ENCODE peak calls at places on chromosomes 6 and 20, in five cellular contexts. One of them, this sample, is unnamed.

GRCh38 chr6:7505196-7505699 is 36.2 kb upstream of the DSP start:
- DNase-seq in GM04504: peak
- DNase-seq in stimulated activated CD4-positive, alpha-beta T cell treated with anti-CD3 and anti-CD28 coated beads, Interleukin-2, amount 100 ng/mL, for 24 hours: no peak
- DNase-seq in GM03348: peak
- DNase-seq in IMR-90: peak
- DNase-seq in this sample: peak

GRCh38 chr20:17557675-17558006 is 12.2 kb upstream of the DSTN start:
- DNase-seq in GM04504: no peak
- DNase-seq in stimulated activated CD4-positive, alpha-beta T cell treated with anti-CD3 and anti-CD28 coated beads, Interleukin-2, amount 100 ng/mL, for 24 hours: no peak
- DNase-seq in GM03348: peak
- DNase-seq in IMR-90: peak
- DNase-seq in this sample: peak

GRCh38 chr6:157539421-157539822 is 158.4 kb downstream of the ZDHHC14 start:
- DNase-seq in GM04504: no peak
- DNase-seq in stimulated activated CD4-positive, alpha-beta T cell treated with anti-CD3 and anti-CD28 coated beads, Interleukin-2, amount 100 ng/mL, for 24 hours: no peak
- DNase-seq in GM03348: no peak
- DNase-seq in IMR-90: no peak
- DNase-seq in this sample: no peak

GRCh38 chr20:63639093-63639860 is 12.4 kb upstream of the GMEB2 start:
- DNase-seq in GM04504: no peak
- DNase-seq in stimulated activated CD4-positive, alpha-beta T cell treated with anti-CD3 and anti-CD28 coated beads, Interleukin-2, amount 100 ng/mL, for 24 hours: peak
- DNase-seq in GM03348: no peak
- DNase-seq in IMR-90: no peak
- DNase-seq in this sample: no peak

GRCh38 chr6:162421004-162421403 is 306.6 kb downstream of the PRKN start:
- DNase-seq in GM04504: no peak
- DNase-seq in stimulated activated CD4-positive, alpha-beta T cell treated with anti-CD3 and anti-CD28 coated beads, Interleukin-2, amount 100 ng/mL, for 24 hours: no peak
- DNase-seq in GM03348: no peak
- DNase-seq in IMR-90: no peak
- DNase-seq in this sample: no peak

GRCh38 chr20:32484221-32485125 is 100.7 kb downstream of the NOL4L start:
- DNase-seq in GM04504: no peak
- DNase-seq in stimulated activated CD4-positive, alpha-beta T cell treated with anti-CD3 and anti-CD28 coated beads, Interleukin-2, amount 100 ng/mL, for 24 hours: peak
- DNase-seq in GM03348: peak
- DNase-seq in IMR-90: no peak
- DNase-seq in this sample: no peak

GRCh38 chr6:143745160-143746133 is 67.7 kb downstream of the PHACTR2 start:
- DNase-seq in GM04504: no peak
- DNase-seq in stimulated activated CD4-positive, alpha-beta T cell treated with anti-CD3 and anti-CD28 coated beads, Interleukin-2, amount 100 ng/mL, for 24 hours: no peak
- DNase-seq in GM03348: peak
- DNase-seq in IMR-90: peak
- DNase-seq in this sample: peak

GRCh38 chr20:50804453-50805348 is 9.8 kb downstream of the BCAS4 start:
- DNase-seq in GM04504: no peak
- DNase-seq in stimulated activated CD4-positive, alpha-beta T cell treated with anti-CD3 and anti-CD28 coated beads, Interleukin-2, amount 100 ng/mL, for 24 hours: no peak
- DNase-seq in GM03348: no peak
- DNase-seq in IMR-90: no peak
- DNase-seq in this sample: no peak

GRCh38 chr6:148021715-148022114 is 320.9 kb upstream of the SASH1 start:
- DNase-seq in GM04504: no peak
- DNase-seq in stimulated activated CD4-positive, alpha-beta T cell treated with anti-CD3 and anti-CD28 coated beads, Interleukin-2, amount 100 ng/mL, for 24 hours: no peak
- DNase-seq in GM03348: no peak
- DNase-seq in IMR-90: no peak
- DNase-seq in this sample: no peak

GRCh38 chr20:63085087-63085861 is 78.5 kb upstream of the BHLHE23 start:
- DNase-seq in GM04504: no peak
- DNase-seq in stimulated activated CD4-positive, alpha-beta T cell treated with anti-CD3 and anti-CD28 coated beads, Interleukin-2, amount 100 ng/mL, for 24 hours: no peak
- DNase-seq in GM03348: no peak
- DNase-seq in IMR-90: no peak
- DNase-seq in this sample: no peak

GRCh38 chr6:108565893-108566292 is 5.2 kb downstream of the FOXO3 start:
- DNase-seq in GM04504: peak
- DNase-seq in stimulated activated CD4-positive, alpha-beta T cell treated with anti-CD3 and anti-CD28 coated beads, Interleukin-2, amount 100 ng/mL, for 24 hours: no peak
- DNase-seq in GM03348: peak
- DNase-seq in IMR-90: peak
- DNase-seq in this sample: peak

GRCh38 chr6:16002332-16003196 is 126.3 kb upstream of the MYLIP start:
- DNase-seq in GM04504: no peak
- DNase-seq in stimulated activated CD4-positive, alpha-beta T cell treated with anti-CD3 and anti-CD28 coated beads, Interleukin-2, amount 100 ng/mL, for 24 hours: no peak
- DNase-seq in GM03348: no peak
- DNase-seq in IMR-90: no peak
- DNase-seq in this sample: no peak

GRCh38 chr6:144855812-144856531 is 570.8 kb downstream of the UTRN start:
- DNase-seq in GM04504: no peak
- DNase-seq in stimulated activated CD4-positive, alpha-beta T cell treated with anti-CD3 and anti-CD28 coated beads, Interleukin-2, amount 100 ng/mL, for 24 hours: no peak
- DNase-seq in GM03348: no peak
- DNase-seq in IMR-90: no peak
- DNase-seq in this sample: no peak

This sample was measured in fibroblast of villous mesenchyme.